ENCODE peak calls at places on chromosomes 7 and 10, in ten cellular contexts. S, J, K, B, C, G, I, N, H and A are unnamed samples.
A peak's percentile ranks its signal among the peaks of the same experiment; 100 is the strongest.

GRCh38 chr7:21566094-21566493 is 23.3 kb downstream of the DNAH11 start:
- DNase-seq in S (no peak), J (no peak), K (no peak), B (no peak), C (no peak), G (no peak), I (no peak), N (no peak), H (peak; percentile 13), A (no peak)

GRCh38 chr10:59513558-59513957 is 151.2 kb upstream of the FAM13C start:
- DNase-seq in S (no peak), J (peak; percentile 75), K (no peak), B (no peak), C (no peak), G (no peak), I (no peak), N (no peak), H (peak; percentile 72), A (no peak)

GRCh38 chr7:17622443-17622842 is 317.9 kb downstream of the SNX13 start:
- DNase-seq in S (no peak), J (no peak), K (no peak), B (no peak), C (no peak), G (no peak), I (no peak), N (no peak), H (no peak), A (no peak)

GRCh38 chr7:11212816-11213215 is 239.1 kb downstream of the PHF14 start:
- DNase-seq in S (no peak), J (no peak), K (no peak), B (no peak), C (no peak), G (no peak), I (peak; percentile 68), N (no peak), H (peak; percentile 84), A (no peak)

GRCh38 chr7:65307651-65308299 is 65.9 kb upstream of the ZNF92 start:
- DNase-seq in S (no peak), J (peak; percentile 38), K (peak; percentile 29), B (peak; percentile 75), C (no peak), G (peak; percentile 29), I (no peak), N (peak; percentile 38), H (peak; percentile 56), A (peak; percentile 34)

GRCh38 chr10:113313048-113313611 is 239.7 kb upstream of the HABP2 start:
- DNase-seq in S (no peak), J (no peak), K (no peak), B (no peak), C (no peak), G (no peak), I (no peak), N (no peak), H (no peak), A (no peak)

GRCh38 chr7:564176-564890 is 44.7 kb upstream of the PDGFA start:
- DNase-seq in S (no peak), J (no peak), K (no peak), B (no peak), C (no peak), G (no peak), I (no peak), N (no peak), H (no peak), A (no peak)

GRCh38 chr7:90111-91063 is 102.0 kb upstream of the FAM20C start:
- DNase-seq in S (no peak), J (peak; percentile 49), K (no peak), B (no peak), C (no peak), G (no peak), I (no peak), N (no peak), H (peak; percentile 14), A (no peak)

GRCh38 chr7:66697451-66698438 is 42.8 kb upstream of the RABGEF1 start:
- DNase-seq in S (peak; percentile 58), J (peak; percentile 52), K (no peak), B (no peak), C (no peak), G (no peak), I (no peak), N (no peak), H (peak; percentile 39), A (no peak)

GRCh38 chr10:82150123-82150900 is 275.3 kb downstream of the NRG3 start:
- DNase-seq in S (peak; percentile 14), J (no peak), K (no peak), B (peak; percentile 95), C (no peak), G (no peak), I (no peak), N (no peak), H (no peak), A (no peak)

GRCh38 chr10:112517381-112517976 is 70.5 kb downstream of the VTI1A start:
- DNase-seq in S (no peak), J (peak; percentile 36), K (no peak), B (no peak), C (no peak), G (no peak), I (peak; percentile 85), N (no peak), H (peak; percentile 62), A (peak; percentile 77)

GRCh38 chr10:109929501-109930219 is 6.3 kb upstream of the XPNPEP1 start:
- DNase-seq in S (no peak), J (peak; percentile 44), K (no peak), B (no peak), C (no peak), G (no peak), I (no peak), N (no peak), H (no peak), A (no peak)

DNA sequence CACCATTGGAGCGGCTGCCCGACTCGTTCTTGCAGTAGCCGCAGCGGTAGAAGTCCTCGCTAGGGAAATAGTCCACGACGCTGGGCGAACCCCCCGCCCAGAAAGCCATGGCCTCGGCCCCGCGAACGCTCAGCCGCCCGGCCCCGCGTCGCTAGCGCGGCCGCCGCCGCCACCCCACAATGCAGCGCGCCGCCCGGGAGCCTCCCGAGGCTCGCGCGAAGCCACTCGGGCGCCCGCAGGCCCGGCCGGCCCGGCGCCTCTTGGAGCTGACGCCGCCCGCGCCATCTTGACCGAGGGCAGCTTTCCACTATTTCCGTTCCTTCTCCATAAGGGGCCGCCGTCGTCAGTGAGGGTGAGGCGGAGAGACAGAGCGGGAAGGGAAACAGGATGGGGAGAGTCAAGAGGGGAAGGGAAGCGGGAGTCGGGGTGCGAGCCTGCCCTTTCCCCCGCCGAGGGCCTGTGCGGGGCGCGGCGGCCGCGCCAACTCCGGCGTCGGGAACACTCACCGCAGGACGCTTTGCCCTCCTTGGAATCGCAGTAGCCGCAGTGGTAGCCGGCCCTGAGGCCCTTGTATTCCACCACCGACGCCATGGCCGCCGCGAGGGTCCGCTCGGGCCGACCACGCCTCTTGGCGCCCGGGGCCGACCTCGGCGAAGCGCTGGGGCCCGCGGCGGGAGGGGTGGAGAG is at the start of gene ATE1:
- DNase-seq in S (peak; percentile 92), J (peak; percentile 83), K (peak; percentile 92), B (peak; percentile 91), C (peak; percentile 91), G (peak; percentile 77), I (peak; percentile 59), N (no peak), H (peak; percentile 84), A (peak; percentile 85)
- TF ChIP-seq CTCF in S (no peak), J (no peak), K (peak; percentile 10), B (no peak), C (no peak), G (no peak), I (no peak), N (no peak), H (no peak), A (peak; percentile 49)

GRCh38 chr7:133937786-133938185 is 189.4 kb upstream of the LRGUK start:
- DNase-seq in S (no peak), J (peak; percentile 51), K (no peak), B (no peak), C (no peak), G (no peak), I (no peak), N (no peak), H (no peak), A (no peak)

GRCh38 chr7:133936074-133936473 is 191.1 kb upstream of the LRGUK start:
- DNase-seq in S (no peak), J (peak; percentile 68), K (no peak), B (no peak), C (no peak), G (no peak), I (no peak), N (no peak), H (no peak), A (peak; percentile 46)

GRCh38 chr7:133945497-133945896 is 181.6 kb upstream of the LRGUK start:
- DNase-seq in S (no peak), J (peak; percentile 70), K (no peak), B (no peak), C (no peak), G (no peak), I (no peak), N (no peak), H (no peak), A (no peak)

GRCh38 chr7:133941496-133941895 is 185.6 kb upstream of the LRGUK start:
- DNase-seq in S (no peak), J (peak; percentile 92), K (no peak), B (no peak), C (no peak), G (no peak), I (no peak), N (no peak), H (no peak), A (peak; percentile 89)

GRCh38 chr7:133940368-133940767 is 186.8 kb upstream of the LRGUK start:
- DNase-seq in S (no peak), J (no peak), K (no peak), B (no peak), C (no peak), G (no peak), I (no peak), N (no peak), H (no peak), A (no peak)
- H3K27ac ChIP-seq in S (no peak overlapping the region), J (no peak overlapping the region), K (no peak overlapping the region), B (no peak overlapping the region), C (no peak overlapping the region), G (no peak overlapping the region), I (no peak overlapping the region), N (no peak overlapping the region), H (no peak overlapping the region), A (no peak overlapping the region)

DNA sequence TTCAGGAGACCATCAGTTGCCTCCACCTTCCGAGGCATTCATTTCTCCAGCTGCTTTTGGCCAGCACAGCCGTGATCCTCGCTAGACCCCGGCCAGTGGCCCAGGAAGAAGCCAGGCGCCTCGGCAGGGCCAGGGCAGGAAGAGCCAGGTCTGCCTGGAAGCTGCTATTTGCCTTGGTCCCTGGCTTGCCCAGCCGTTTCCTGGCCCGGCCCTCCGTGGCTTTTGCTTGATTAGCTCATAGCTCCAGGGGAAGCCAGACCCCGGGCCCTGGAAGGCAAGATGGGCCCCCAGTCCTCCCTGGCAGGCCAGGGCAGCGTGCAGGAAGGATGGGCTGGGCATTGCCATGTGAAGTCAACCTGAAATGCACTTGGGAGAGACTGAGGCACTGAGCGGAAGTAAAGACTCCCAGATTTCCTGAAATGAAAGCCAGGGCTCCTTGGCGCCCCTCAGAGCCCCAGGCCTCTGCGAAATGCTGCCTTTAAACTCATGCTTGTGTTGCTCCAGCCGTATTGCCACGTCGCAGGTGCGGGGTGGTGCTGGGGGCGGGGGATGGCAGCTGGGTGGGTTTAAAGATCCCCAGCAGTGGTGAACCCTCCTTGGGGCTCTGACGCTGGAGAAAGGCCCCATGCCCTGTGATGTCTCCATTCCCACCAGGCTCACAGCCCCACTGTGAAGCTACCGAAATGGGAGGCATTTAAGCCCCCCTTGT is 160.6 kb downstream of the GRK5 start:
- DNase-seq in S (no peak), J (no peak), K (no peak), B (no peak), C (no peak), G (no peak), I (no peak), N (no peak), H (no peak), A (no peak)
- H3K4me1 ChIP-seq in S (peaks cover 39% of the 10 kb centered on the region), J (peaks cover 37% of the 10 kb centered on the region), K (peaks cover 41% of the 10 kb centered on the region), B (no peaks in the 10 kb centered on the region), C (peaks cover 69% of the 10 kb centered on the region), G (no peaks in the 10 kb centered on the region), I (no peaks in the 10 kb centered on the region), N (peaks cover 5% of the 10 kb centered on the region), H (no peaks in the 10 kb centered on the region), A (no peaks in the 10 kb centered on the region)

GRCh38 chr10:42754155-42755027 is 28.2 kb upstream of the BMS1 start:
- DNase-seq in S (peak; percentile 58), J (no peak), K (no peak), B (peak; percentile 60), C (peak; percentile 70), G (no peak), I (no peak), N (no peak), H (no peak), A (no peak)
- TF ChIP-seq CTCF in S (no peak), J (no peak), K (no peak), B (no peak), C (no peak), G (no peak), I (no peak), N (no peak), H (no peak), A (no peak)